ENCODE peak calls at places on chromosomes 5 and 9, in nine cellular contexts. B is iPS-NIHi11; T is ELR; K is T-helper 9 cell; A is fibroblast of lung; M is activated CD4-positive, alpha-beta T cell treated with anti-CD3 and anti-CD28 coated beads for 36 hours; S is skeletal muscle cell; J is colonic mucosa; D is stimulated activated naive CD8-positive, alpha-beta T cell treated with anti-CD3 and anti-CD28 coated beads, Interleukin-15, Interleukin-2, amounts not matched to agents 100 U/mL and 50 U/mL, for 24 hours. C is an unnamed sample.

GRCh38 chr9:129752915-129753724 is at the start of gene PTGES:
- DNase-seq in T (peak), J (peak), M (peak), D (peak), K (peak), A (peak), S (no peak), B (peak), C (peak)

GRCh38 chr9:116721411-116721810 is 34.3 kb downstream of the TRIM32 start:
- DNase-seq in A (no peak), K (no peak), M (no peak), B (no peak), T (no peak), J (no peak), S (no peak), D (no peak), C (no peak)

GRCh38 chr9:5866685-5867084 is 24.0 kb upstream of the MLANA start:
- DNase-seq in K (no peak), D (no peak), J (no peak), M (no peak), S (no peak), B (no peak), A (no peak), T (no peak), C (no peak)

GRCh38 chr9:73807956-73808355 is 656.3 kb downstream of the ANXA1 start:
- DNase-seq in B (no peak), S (peak), D (no peak), M (no peak), A (no peak), J (no peak), T (peak), K (no peak), C (no peak)

GRCh38 chr9:76916231-76916630 is 10.3 kb upstream of the PRUNE2 start:
- DNase-seq in D (no peak), J (no peak), K (no peak), A (no peak), B (no peak), T (no peak), S (no peak), M (no peak), C (no peak)

GRCh38 chr9:112348257-112348992 is 15.0 kb upstream of the PTBP3 start:
- DNase-seq in A (peak), D (peak), B (peak), J (peak), M (peak), S (no peak), T (peak), K (peak), C (no peak)

GRCh38 chr5:180605554-180606214 is 14.4 kb upstream of the SCGB3A1 start:
- DNase-seq in D (peak), M (peak), J (peak), T (peak), B (peak), A (peak), S (no peak), K (peak), C (peak)

GRCh38 chr5:113678924-113679575 is 165.6 kb downstream of the YTHDC2 start:
- DNase-seq in D (peak), B (peak), T (peak), A (peak), K (no peak), M (peak), J (peak), S (no peak), C (peak)

GRCh38 chr5:177495243-177496060 is 2.0 kb downstream of the PDLIM7 start:
- DNase-seq in D (no peak), B (peak), S (peak), T (peak), M (peak), K (no peak), J (peak), A (peak), C (no peak)

GRCh38 chr5:53362521-53362941 is 117.9 kb upstream of the FST start:
- DNase-seq in S (peak), A (peak), D (no peak), J (no peak), M (no peak), K (no peak), T (peak), B (no peak), C (peak)

GRCh38 chr5:50547303-50547702 is 106.2 kb upstream of the EMB start:
- DNase-seq in M (no peak), J (no peak), D (no peak), T (no peak), K (no peak), B (no peak), S (no peak), A (no peak), C (no peak)

GRCh38 chr5:156219483-156219882 is 107.5 kb upstream of the SGCD start:
- DNase-seq in K (no peak), B (no peak), M (no peak), A (no peak), D (no peak), T (no peak), J (no peak), S (no peak), C (no peak)

GRCh38 chr5:43313854-43314457 is 744 bp upstream of the HMGCS1 start:
- DNase-seq in T (no peak), K (no peak), S (no peak), B (peak), A (no peak), M (peak), D (peak), J (peak), C (no peak)

GRCh38 chr5:143262393-143263174 is 140.9 kb downstream of the NR3C1 start:
- DNase-seq in T (peak), K (no peak), B (no peak), J (no peak), S (peak), D (no peak), A (peak), M (no peak), C (peak)